ENCODE peak calls at places on chromosomes 6 and 20, in six cellular contexts. F is effector memory CD8-positive, alpha-beta T cell; J is amniotic stem cell; Q is NB4; N is ureter; P is NCI-H510A. X is an unnamed sample.

GRCh38 chr6:3427740-3428085 is 29.1 kb downstream of the SLC22A23 start:
- DNase-seq in N (no peak), J (no peak), F (no peak), P (no peak), Q (no peak), X (no peak)

GRCh38 chr6:148700713-148701392 is 46.0 kb upstream of the UST start:
- DNase-seq in P (no peak), Q (peak; percentile 32), N (no peak), J (no peak), F (no peak), X (no peak)

GRCh38 chr6:107290491-107290890 is 168.9 kb downstream of the PDSS2 start:
- DNase-seq in Q (no peak), P (no peak), N (no peak), J (no peak), F (no peak), X (no peak)

GRCh38 chr6:157688960-157689599 is 134.0 kb upstream of the SNX9 start:
- DNase-seq in P (no peak), Q (no peak), N (peak; percentile 60), F (no peak), J (no peak), X (no peak)

GRCh38 chr6:139402935-139403386 is 28.5 kb upstream of the CITED2 start:
- DNase-seq in P (no peak), J (peak; percentile 22), Q (no peak), N (no peak), F (no peak), X (peak; percentile 37)

GRCh38 chr20:4451487-4451886 is 270.2 kb upstream of the PRND start:
- DNase-seq in J (no peak), P (no peak), F (no peak), Q (no peak), N (no peak), X (peak; percentile 13)

GRCh38 chr6:39961178-39961577 is 26.9 kb upstream of the MOCS1 start:
- DNase-seq in J (no peak), P (no peak), F (no peak), N (no peak), Q (no peak), X (no peak)

GRCh38 chr20:63364801-63365585 is 3.8 kb upstream of the CHRNA4 start:
- DNase-seq in N (no peak), Q (no peak), J (no peak), P (no peak), F (no peak), X (no peak)

GRCh38 chr20:63741676-63742380 is 2.3 kb downstream of the SLC2A4RG start:
- DNase-seq in P (no peak), F (no peak), N (no peak), J (no peak), Q (no peak), X (no peak)

GRCh38 chr6:130888246-130888645 is 61.0 kb downstream of the SMLR1 start:
- DNase-seq in P (no peak), J (no peak), F (no peak), Q (no peak), N (no peak), X (no peak)

GRCh38 chr6:22910370-22910769 is 341.0 kb downstream of the HDGFL1 start:
- DNase-seq in P (no peak), N (no peak), Q (no peak), J (no peak), F (no peak), X (no peak)

GRCh38 chr20:49579874-49580817 is 12.2 kb upstream of the PTGIS start:
- DNase-seq in Q (no peak), N (no peak), P (no peak), J (peak; percentile 74), F (no peak), X (no peak)

X was measured in lung.